ENCODE peak calls at places on chromosomes 13 and 19, in four cellular contexts. F is nucleus accumbens, Z is tibial artery, H is substantia nigra. K is an unnamed sample.

GRCh38 chr19:743168-743687 is 7.7 kb upstream of the MISP start:
- DNase-seq in F (no peak), Z (no peak), H (no peak), K (no peak)

GRCh38 chr13:35851238-35851814 is 279.9 kb downstream of the DCLK1 start:
- DNase-seq in F (no peak), Z (no peak), H (no peak), K (no peak)

GRCh38 chr19:38989066-38989605 is 13.6 kb upstream of the FBXO17 start:
- DNase-seq in F (no peak), Z (no peak), H (no peak), K (no peak)

GRCh38 chr13:31731923-31732322 is 7.4 kb upstream of the RXFP2 start:
- DNase-seq in F (no peak), Z (no peak), H (no peak), K (no peak)

GRCh38 chr19:18340237-18340989 is at the start of gene PGPEP1:
- DNase-seq in F (peak), Z (peak), H (no peak), K (peak)

GRCh38 chr13:65697843-65698242 is 1532.3 kb downstream of the PCDH9 start:
- DNase-seq in F (no peak), Z (no peak), H (no peak), K (no peak)

GRCh38 chr19:13037161-13037560 is 41.9 kb downstream of the NFIX start:
- DNase-seq in F (no peak), Z (no peak), H (no peak), K (no peak)

GRCh38 chr13:44191504-44192171 is 182.0 kb upstream of the SERP2 start:
- DNase-seq in F (peak), Z (peak), H (no peak), K (no peak)

GRCh38 chr19:37874784-37875183 is 31.6 kb downstream of the WDR87 start:
- DNase-seq in F (no peak), Z (no peak), H (no peak), K (no peak)

GRCh38 chr19:2478756-2479555 is 3.0 kb downstream of the GADD45B start:
- DNase-seq in F (no peak), Z (peak), H (no peak), K (peak)

GRCh38 chr19:11221082-11221598 is 18.3 kb upstream of the ANGPTL8 start:
- DNase-seq in F (no peak), Z (no peak), H (no peak), K (no peak)

GRCh38 chr19:43330726-43331434 is 22.6 kb upstream of the CD177 start:
- DNase-seq in F (no peak), Z (no peak), H (no peak), K (no peak)

GRCh38 chr13:22114630-22115311 is 443.9 kb downstream of the FGF9 start:
- DNase-seq in F (no peak), Z (no peak), H (no peak), K (no peak)

GRCh38 chr13:37488682-37489081 is 109.9 kb downstream of the POSTN start:
- DNase-seq in F (no peak), Z (no peak), H (no peak), K (no peak)

GRCh38 chr19:46271488-46272197 is 25.2 kb upstream of the HIF3A start:
- DNase-seq in F (no peak), Z (no peak), H (no peak), K (no peak)

GRCh38 chr19:18435848-18436631 is 1.9 kb downstream of the ISYNA1 start:
- DNase-seq in F (no peak), Z (no peak), H (no peak), K (no peak)

GRCh38 chr13:44870456-44870929 is 118.8 kb downstream of the NUFIP1 start:
- DNase-seq in F (no peak), Z (no peak), H (no peak), K (no peak)

GRCh38 chr19:8321760-8322637 is 703 bp downstream of the RPS28 start:
- DNase-seq in F (no peak), Z (peak), H (no peak), K (no peak)

K was measured in omental fat pad.